ENCODE peak calls at places on chromosomes 5 and 9, in four cellular contexts. M is CD8-positive, alpha-beta T cell; W is neural progenitor cell; S is LNCaP clone FGC. G is an unnamed sample.

GRCh38 chr9:90860382-90860781 is 58.8 kb downstream of the SYK start:
- DNase-seq in M (no peak), W (no peak), S (no peak), G (no peak)

GRCh38 chr9:35871514-35871913 is 1.3 kb upstream of the OR13J1 start:
- DNase-seq in M (no peak), W (no peak), S (peak; percentile 42), G (no peak)

GRCh38 chr9:86563350-86563749 is 209.1 kb upstream of the TUT7 start:
- DNase-seq in M (no peak), W (no peak), S (no peak), G (no peak)

GRCh38 chr9:130732793-130733221 is 39.2 kb downstream of the EXOSC2 start:
- DNase-seq in M (no peak), W (no peak), S (peak; percentile 49), G (no peak)

GRCh38 chr5:56534102-56534501 is 281.2 kb upstream of the MAP3K1 start:
- DNase-seq in M (no peak), W (no peak), S (no peak), G (no peak)

GRCh38 chr5:124156408-124157027 is 589.9 kb downstream of the ZNF608 start:
- DNase-seq in M (no peak), W (no peak), S (no peak), G (no peak)

GRCh38 chr9:128136816-128137793 is 9.6 kb upstream of the PTGES2 start:
- DNase-seq in M (no peak), W (no peak), S (no peak), G (no peak)

GRCh38 chr9:121889990-121890563 is 203.0 kb downstream of the TTLL11 start:
- DNase-seq in M (no peak), W (no peak), S (no peak), G (no peak)

GRCh38 chr9:8365029-8365428 is 565.5 kb upstream of the DMAC1 start:
- DNase-seq in M (no peak), W (no peak), S (no peak), G (no peak)

GRCh38 chr9:101307524-101308213 is 77.1 kb downstream of the BAAT start:
- DNase-seq in M (no peak), W (no peak), S (no peak), G (no peak)

GRCh38 chr5:169956126-169956525 is 24.2 kb downstream of the INSYN2B start:
- DNase-seq in M (no peak), W (no peak), S (no peak), G (no peak)

GRCh38 chr5:58138791-58139190 is 321.1 kb downstream of the PLK2 start:
- DNase-seq in M (no peak), W (no peak), S (no peak), G (no peak)

GRCh38 chr9:137307255-137308101 is 5.4 kb upstream of the NRARP start:
- DNase-seq in M (no peak), W (peak; percentile 13), S (no peak), G (no peak)

DNA sequence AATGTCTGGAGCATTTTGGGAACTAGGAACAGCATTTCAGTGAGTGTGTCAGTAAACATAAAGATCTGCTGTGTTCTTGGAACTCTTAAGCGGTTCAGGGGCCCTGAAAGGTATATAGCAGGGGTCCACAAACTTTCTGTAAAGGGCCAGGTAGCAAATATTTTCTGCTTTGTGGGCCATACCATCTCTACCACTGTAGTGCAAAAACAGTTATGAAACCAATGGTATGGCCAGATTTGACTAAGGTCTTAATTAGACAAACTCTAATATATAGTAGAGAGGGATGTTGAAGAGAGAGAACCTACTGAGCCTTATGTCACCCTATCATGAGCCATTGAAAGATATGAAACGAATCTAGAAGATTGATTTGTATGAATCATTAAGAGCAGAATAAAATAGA is 5.3 kb downstream of the TNPO1 start:
- DNase-seq in M (no peak), W (no peak), S (no peak), G (no peak)
- H3K4me3 ChIP-seq in M (no peak overlapping the region), W (no peak overlapping the region), S (no peak overlapping the region), G (no peak overlapping the region)

GRCh38 chr5:75534734-75535133 is 23.0 kb downstream of the POLK start:
- DNase-seq in M (no peak), W (no peak), S (no peak), G (no peak)

GRCh38 chr5:75536147-75536546 is 24.5 kb downstream of the POLK start:
- DNase-seq in M (no peak), W (no peak), S (no peak), G (no peak)

GRCh38 chr5:75538201-75538600 is 26.5 kb downstream of the POLK start:
- DNase-seq in M (no peak), W (no peak), S (no peak), G (no peak)

GRCh38 chr5:75532190-75532589 is 20.5 kb downstream of the POLK start:
- DNase-seq in M (no peak), W (no peak), S (no peak), G (no peak)

DNA sequence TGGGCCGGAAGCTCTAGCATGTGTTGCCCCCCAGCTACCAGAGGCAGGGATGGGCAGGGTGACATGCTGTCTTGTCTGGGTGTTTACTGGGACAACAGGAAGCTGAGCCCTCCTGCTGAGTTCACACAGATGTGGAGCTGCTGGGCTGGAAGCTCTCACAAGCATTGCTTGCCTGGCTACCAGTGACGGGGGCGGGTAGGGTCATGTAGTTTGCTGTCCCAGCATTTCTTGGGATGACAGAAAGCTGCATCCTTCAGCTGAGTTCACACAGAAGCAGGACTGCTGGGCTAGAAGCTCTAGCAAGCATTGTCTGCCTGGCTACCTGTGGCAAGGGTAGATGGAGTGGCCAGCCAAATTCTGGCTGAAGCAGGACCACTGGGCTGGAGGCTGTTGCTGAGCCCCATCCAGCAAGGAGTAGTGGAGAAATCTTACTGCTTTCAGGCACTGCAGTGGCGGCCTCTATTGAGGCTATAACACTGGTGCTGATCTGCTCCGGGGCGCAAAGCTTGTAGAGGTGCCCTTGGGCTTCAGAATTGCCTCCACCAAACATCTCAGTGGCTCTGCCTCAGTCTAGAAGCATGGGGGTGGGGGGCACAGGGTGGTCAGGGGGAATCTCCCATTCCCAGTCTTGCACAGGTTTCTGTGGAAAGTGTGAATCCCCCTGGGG is 25.1 kb downstream of the POLK start:
- DNase-seq in M (no peak), W (no peak), S (no peak), G (no peak)
- H3K4me3 ChIP-seq in M (no peak overlapping the region), W (no peak overlapping the region), S (no peak overlapping the region), G (no peak overlapping the region)

GRCh38 chr9:109451311-109452025 is 46.6 kb downstream of the PTPN3 start:
- DNase-seq in M (no peak), W (peak; percentile 30), S (no peak), G (no peak)

GRCh38 chr9:109452761-109453160 is 45.3 kb downstream of the PTPN3 start:
- DNase-seq in M (no peak), W (no peak), S (no peak), G (no peak)

GRCh38 chr9:109448223-109448622 is 49.9 kb downstream of the PTPN3 start:
- DNase-seq in M (no peak), W (no peak), S (no peak), G (no peak)

GRCh38 chr9:109449036-109449798 is 48.9 kb downstream of the PTPN3 start:
- DNase-seq in M (no peak), W (no peak), S (no peak), G (no peak)

GRCh38 chr9:109450346-109450745 is 47.8 kb downstream of the PTPN3 start:
- DNase-seq in M (no peak), W (no peak), S (no peak), G (no peak)
- H3K4me3 ChIP-seq in M (no peak overlapping the region), W (no peak overlapping the region), S (no peak overlapping the region), G (no peak overlapping the region)

GRCh38 chr5:139755892-139756671 is 39.5 kb upstream of the PSD2 start:
- DNase-seq in M (no peak), W (peak; percentile 88), S (no peak), G (no peak)
- H3K4me3 ChIP-seq in M (peak overlapping the region; percentile 11), W (peak overlapping the region; percentile 42), S (no peak overlapping the region), G (no peak overlapping the region)

GRCh38 chr9:37911271-37911681 is 7.3 kb upstream of the SLC25A51 start:
- DNase-seq in M (no peak), W (no peak), S (no peak), G (no peak)

GRCh38 chr9:37908698-37909186 is 4.8 kb upstream of the SLC25A51 start:
- DNase-seq in M (no peak), W (no peak), S (no peak), G (no peak)

GRCh38 chr9:37908283-37908682 is 4.4 kb upstream of the SLC25A51 start:
- DNase-seq in M (no peak), W (no peak), S (no peak), G (no peak)

GRCh38 chr9:37909326-37909725 is 5.4 kb upstream of the SLC25A51 start:
- DNase-seq in M (no peak), W (no peak), S (no peak), G (no peak)

GRCh38 chr9:37910271-37910670 is 6.3 kb upstream of the SLC25A51 start:
- DNase-seq in M (no peak), W (no peak), S (no peak), G (no peak)
- H3K4me3 ChIP-seq in M (no peak overlapping the region), W (no peak overlapping the region), S (no peak overlapping the region), G (no peak overlapping the region)

DNA sequence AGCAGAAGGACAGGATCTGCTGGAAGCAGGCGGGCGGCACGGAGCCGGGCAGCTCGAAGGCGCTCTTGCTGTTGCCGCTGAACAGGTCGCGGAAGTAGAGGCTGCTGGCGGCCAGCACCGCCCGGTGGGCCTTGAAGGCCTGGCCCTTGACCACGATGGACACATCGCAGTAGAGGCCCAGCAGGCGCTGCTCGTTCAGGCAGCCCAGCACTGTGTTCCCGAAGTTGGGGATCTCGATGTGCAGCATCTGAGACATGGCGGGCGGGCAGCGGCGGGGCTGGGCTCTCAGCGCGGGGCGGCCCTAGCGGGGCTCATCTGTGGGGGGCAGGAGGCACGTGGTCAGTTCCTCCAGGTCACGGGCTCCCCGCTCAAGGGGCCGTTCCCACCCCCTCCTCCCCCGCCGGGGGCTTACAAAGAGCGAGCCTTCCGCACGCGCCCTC is 44.8 kb downstream of the NACC2 start:
- DNase-seq in M (no peak), W (peak; percentile 48), S (no peak), G (no peak)
- H3K4me3 ChIP-seq in M (no peak overlapping the region), W (peak overlapping the region; percentile 90), S (no peak overlapping the region), G (peak overlapping the region; percentile 87)

DNA sequence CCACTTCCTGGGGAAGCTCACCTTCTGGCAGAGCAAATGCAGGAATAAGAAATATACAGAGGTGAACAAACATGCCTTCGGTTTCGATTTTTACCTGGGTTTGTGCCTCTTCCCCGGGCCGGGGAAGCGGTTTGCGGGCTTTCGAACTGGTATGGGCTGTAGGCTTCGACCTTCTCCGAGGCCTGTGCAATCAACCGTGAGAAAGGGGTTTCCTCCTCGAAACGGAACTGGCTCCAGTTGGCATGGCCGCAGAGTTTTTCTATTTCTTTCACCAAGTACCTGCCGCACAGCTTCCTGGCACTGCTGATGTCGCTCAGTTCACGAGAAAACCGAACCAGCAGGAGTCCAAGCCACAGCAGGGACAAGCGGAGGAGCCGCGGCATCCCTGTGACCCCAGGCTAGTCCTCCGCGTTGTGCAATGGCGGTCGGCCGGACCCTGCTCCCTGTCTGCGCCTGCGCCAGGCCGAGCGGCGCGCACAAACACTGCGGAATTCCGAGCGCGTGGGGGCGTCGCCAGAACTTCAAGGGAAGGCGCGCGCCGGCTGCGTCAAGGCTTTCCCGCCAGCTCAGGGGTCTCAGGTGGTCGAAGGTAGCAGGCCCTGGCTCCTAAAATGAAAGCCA is at the start of gene INSL6:
- DNase-seq in M (no peak), W (no peak), S (no peak), G (no peak)
- H3K4me3 ChIP-seq in M (no peak within 1 kb of the TSS), W (no peak within 1 kb of the TSS), S (no peak within 1 kb of the TSS), G (no peak within 1 kb of the TSS)

G was measured in NT2/D1.